ENCODE peak calls at places on chromosomes 6 and 20, in nine cellular contexts. E is uterus, W is heart right ventricle, C is BE2C, Y is upper lobe of right lung, I is endothelial cell of umbilical vein, G is left ventricle myocardium inferior, M is esophagus squamous epithelium, K is PC-3. R is an unnamed sample. For H3K27me3, the result is how much of the 10 kb centered on the place peaks cover.

GRCh38 chr6:3697609-3698008 is 53.9 kb downstream of the PXDC1 start:
- DNase-seq in E (no peak), W (no peak), C (no peak), Y (no peak), I (no peak), G (no peak), M (no peak), K (no peak), R (peak)

GRCh38 chr20:63658749-63659187 is 656 bp downstream of the RTEL1 start:
- DNase-seq in E (no peak), W (no peak), C (no peak), Y (peak), I (no peak), G (peak), M (no peak), K (no peak), R (peak)

GRCh38 chr6:139590206-139590605 is 215.8 kb upstream of the CITED2 start:
- DNase-seq in E (no peak), W (no peak), C (no peak), Y (no peak), I (no peak), G (no peak), M (no peak), K (no peak), R (no peak)

GRCh38 chr6:28953039-28953872 is 29.5 kb upstream of the TRIM27 start:
- DNase-seq in E (no peak), W (no peak), C (peak), Y (no peak), I (peak), G (no peak), M (no peak), K (peak), R (peak)

GRCh38 chr6:169165031-169165430 is 88.6 kb downstream of the THBS2 start:
- DNase-seq in E (no peak), W (no peak), C (no peak), Y (no peak), I (no peak), G (no peak), M (no peak), K (no peak), R (no peak)

GRCh38 chr6:156250593-156250992 is 526.6 kb upstream of the ARID1B start:
- DNase-seq in E (no peak), W (no peak), C (no peak), Y (no peak), I (no peak), G (no peak), M (no peak), K (no peak), R (no peak)

GRCh38 chr6:5498579-5498899 is 237.2 kb downstream of the FARS2 start:
- DNase-seq in E (no peak), W (no peak), C (no peak), Y (no peak), I (peak), G (no peak), M (no peak), K (no peak), R (no peak)

GRCh38 chr20:54933212-54933904 is 458.0 kb downstream of the DOK5 start:
- DNase-seq in E (no peak), W (no peak), C (no peak), Y (no peak), I (no peak), G (no peak), M (no peak), K (no peak), R (no peak)

GRCh38 chr20:57390604-57391438 is at the start of gene RBM38:
- DNase-seq in E (peak), W (peak), C (peak), Y (peak), I (peak), G (peak), M (no peak), K (peak), R (no peak)

GRCh38 chr6:122730775-122731386 is 48.6 kb upstream of the FABP7 start:
- DNase-seq in E (no peak), W (no peak), C (no peak), Y (no peak), I (peak), G (no peak), M (no peak), K (peak), R (peak)

GRCh38 chr6:100678027-100678426 is 203.1 kb downstream of the ASCC3 start:
- DNase-seq in E (no peak), W (no peak), C (no peak), Y (no peak), I (no peak), G (no peak), M (no peak), K (no peak), R (no peak)

GRCh38 chr20:48556956-48557355 is 270.8 kb downstream of the PREX1 start:
- DNase-seq in E (no peak), W (no peak), C (peak), Y (no peak), I (no peak), G (no peak), M (no peak), K (peak), R (no peak)

GRCh38 chr20:19964289-19965263 is 52.6 kb upstream of the NAA20 start:
- DNase-seq in E (peak), W (no peak), C (peak), Y (no peak), I (peak), G (peak), M (no peak), K (peak), R (peak)

GRCh38 chr6:106623039-106623438 is 6.3 kb downstream of the RTN4IP1 start:
- DNase-seq in E (no peak), W (no peak), C (no peak), Y (no peak), I (no peak), G (no peak), M (no peak), K (no peak), R (no peak)
- H3K4me3 ChIP-seq in E (no peak), W (no peak), C (no peak), Y (no peak), I (no peak), G (no peak), M (no peak), K (no peak), R (no peak)

DNA sequence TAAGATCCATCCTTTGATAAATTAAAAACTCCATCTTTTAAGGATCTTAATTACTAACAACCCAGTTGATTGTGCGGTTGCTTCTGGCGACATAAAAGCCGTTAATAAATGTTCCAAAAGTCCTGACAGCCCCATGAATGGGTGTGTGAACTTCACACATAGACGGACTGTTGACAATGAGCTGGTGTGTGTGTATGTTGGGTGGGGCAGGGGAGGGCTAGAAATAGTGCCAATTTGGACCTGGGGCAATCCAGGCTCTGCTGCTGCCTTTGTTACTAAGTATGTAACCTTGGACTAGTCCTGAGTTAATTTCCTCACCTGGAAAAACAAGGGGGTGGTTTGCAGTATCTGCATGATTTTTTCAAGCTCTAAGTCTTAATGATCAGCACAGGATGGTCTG is 4.2 kb downstream of the MAS1 start:
- DNase-seq in E (no peak), W (no peak), C (no peak), Y (no peak), I (no peak), G (no peak), M (no peak), K (no peak), R (no peak)
- H3K27me3 ChIP-seq in E (under half), W (under half), C (under half), Y (under half), I (under half), G (under half), M (under half), K (under half), R (under half)

GRCh38 chr6:106972500-106972899 is 2.0 kb downstream of the CD24 start:
- DNase-seq in E (no peak), W (no peak), C (no peak), Y (no peak), I (no peak), G (no peak), M (no peak), K (peak), R (no peak)

GRCh38 chr6:106973018-106973840 is 1.3 kb downstream of the CD24 start:
- DNase-seq in E (no peak), W (no peak), C (peak), Y (peak), I (no peak), G (no peak), M (no peak), K (no peak), R (no peak)

GRCh38 chr6:106974999-106975698 is 620 bp upstream of the CD24 start:
- DNase-seq in E (no peak), W (peak), C (peak), Y (peak), I (no peak), G (peak), M (peak), K (peak), R (no peak)

GRCh38 chr6:106974337-106974998 is at the start of gene CD24:
- DNase-seq in E (no peak), W (no peak), C (peak), Y (peak), I (no peak), G (no peak), M (no peak), K (peak), R (no peak)

DNA sequence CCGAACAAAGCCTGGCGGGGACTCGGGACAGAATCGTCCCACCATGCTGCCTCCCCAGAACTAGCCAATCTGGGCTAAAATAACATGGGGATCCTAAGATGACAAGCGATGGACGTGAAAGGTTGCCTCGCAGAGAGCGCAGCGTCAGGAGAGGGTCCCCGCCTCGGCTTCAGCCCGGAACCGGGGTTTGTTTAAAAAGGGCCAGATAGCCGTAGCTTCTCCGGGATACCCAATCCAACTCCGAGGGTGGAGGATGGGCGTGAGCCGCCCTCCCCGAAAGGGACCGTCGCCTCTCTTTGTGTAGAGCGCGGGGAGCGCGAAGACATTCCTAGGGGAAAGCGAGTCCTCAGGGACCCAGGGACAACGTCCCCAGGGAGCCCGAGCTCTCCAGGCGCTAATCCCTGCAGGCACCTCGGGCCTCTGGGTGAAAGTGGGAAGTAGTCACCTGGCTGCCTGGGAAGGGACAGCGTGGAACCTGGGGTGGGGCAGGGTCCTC is 640 bp downstream of the CD24 start:
- DNase-seq in E (no peak), W (no peak), C (peak), Y (peak), I (no peak), G (no peak), M (no peak), K (peak), R (no peak)
- H3K4me3 ChIP-seq in E (peak), W (no peak), C (peak), Y (peak), I (no peak), G (peak), M (peak), K (peak), R (peak)

GRCh38 chr6:7815716-7816115 is 89.8 kb downstream of the BMP6 start:
- DNase-seq in E (no peak), W (no peak), C (no peak), Y (no peak), I (peak), G (no peak), M (no peak), K (no peak), R (no peak)

GRCh38 chr6:7811441-7811840 is 85.5 kb downstream of the BMP6 start:
- DNase-seq in E (no peak), W (no peak), C (no peak), Y (no peak), I (no peak), G (no peak), M (no peak), K (no peak), R (no peak)

GRCh38 chr6:7813193-7813592 is 87.3 kb downstream of the BMP6 start:
- DNase-seq in E (no peak), W (no peak), C (no peak), Y (no peak), I (no peak), G (no peak), M (no peak), K (no peak), R (no peak)

GRCh38 chr6:7812623-7813022 is 86.7 kb downstream of the BMP6 start:
- DNase-seq in E (no peak), W (no peak), C (no peak), Y (no peak), I (no peak), G (no peak), M (no peak), K (no peak), R (no peak)

GRCh38 chr6:7813704-7814103 is 87.8 kb downstream of the BMP6 start:
- DNase-seq in E (no peak), W (no peak), C (no peak), Y (no peak), I (no peak), G (no peak), M (no peak), K (peak), R (no peak)
- H3K27me3 ChIP-seq in E (under half), W (under half), C (under half), Y (under half), I (under half), G (under half), M (under half), K (under half), R (under half)

GRCh38 chr6:137928286-137928685 is 61.2 kb downstream of the TNFAIP3 start:
- DNase-seq in E (no peak), W (no peak), C (no peak), Y (peak), I (no peak), G (no peak), M (no peak), K (no peak), R (no peak)
- H3K4me3 ChIP-seq in E (no peak), W (no peak), C (no peak), Y (no peak), I (no peak), G (no peak), M (no peak), K (no peak), R (no peak)

R was measured in brain microvascular endothelial cell.